ENCODE peak calls at places on chromosomes 7 and 10, in nine cellular contexts. L, D, F, T, A, V, B, N and U are unnamed samples.

GRCh38 chr7:100469227-100470044 is 5.4 kb upstream of the SPACDR start:
- DNase-seq in T (peak), B (peak), D (peak), N (peak), V (no peak), A (peak), F (peak), L (peak), U (no peak)

GRCh38 chr7:138021889-138022288 is 20.0 kb upstream of the CREB3L2 start:
- DNase-seq in D (no peak), T (peak), N (no peak), A (no peak), V (no peak), B (no peak), L (no peak), F (no peak), U (no peak)

GRCh38 chr10:45561952-45562351 is 110.6 kb downstream of the ZFAND4 start:
- DNase-seq in V (no peak), N (no peak), D (peak), T (no peak), A (no peak), L (no peak), B (no peak), F (no peak), U (no peak)

GRCh38 chr10:69037489-69037888 is 48.9 kb downstream of the KIFBP start:
- DNase-seq in F (peak), N (no peak), L (no peak), V (no peak), T (no peak), A (no peak), B (no peak), D (no peak), U (no peak)

GRCh38 chr7:134420509-134421125 is 38.3 kb downstream of the AKR1B1 start:
- DNase-seq in T (peak), B (no peak), N (peak), F (no peak), A (peak), V (no peak), D (peak), L (no peak), U (peak)

GRCh38 chr7:22331704-22332103 is 25.2 kb downstream of the RAPGEF5 start:
- DNase-seq in B (no peak), A (no peak), D (peak), F (no peak), V (no peak), N (no peak), L (no peak), T (no peak), U (no peak)

GRCh38 chr7:1060315-1061080 is 16.2 kb downstream of the GPR146 start:
- DNase-seq in N (peak), V (no peak), F (peak), T (no peak), A (no peak), L (no peak), B (peak), D (no peak), U (no peak)

GRCh38 chr10:59536151-59536550 is 173.5 kb downstream of the SLC16A9 start:
- DNase-seq in V (peak), T (peak), L (no peak), A (no peak), D (peak), N (peak), F (no peak), B (no peak), U (peak)

GRCh38 chr7:10128748-10129147 is 844.9 kb upstream of the PHF14 start:
- DNase-seq in D (no peak), N (no peak), T (no peak), V (no peak), A (peak), B (no peak), L (no peak), F (no peak), U (no peak)

GRCh38 chr10:31207636-31208035 is 111.4 kb upstream of the ZEB1 start:
- DNase-seq in B (no peak), N (no peak), A (no peak), D (peak), T (peak), L (no peak), F (no peak), V (no peak), U (no peak)

GRCh38 chr7:129841465-129841864 is 111.3 kb downstream of the UBE2H start:
- DNase-seq in D (no peak), A (no peak), N (no peak), F (no peak), T (no peak), V (no peak), B (no peak), L (no peak), U (no peak)

GRCh38 chr7:72063325-72063724 is 348.8 kb downstream of the CALN1 start:
- DNase-seq in F (no peak), V (no peak), L (no peak), T (no peak), A (no peak), B (no peak), D (no peak), N (no peak), U (no peak)

GRCh38 chr7:144812379-144813283 is 23.2 kb downstream of the TPK1 start:
- DNase-seq in A (peak), V (no peak), D (no peak), N (no peak), T (no peak), B (peak), L (no peak), F (no peak), U (no peak)

GRCh38 chr10:77844713-77845454 is 81.7 kb downstream of the DLG5 start:
- DNase-seq in F (no peak), A (no peak), T (peak), D (peak), V (no peak), N (peak), B (no peak), L (no peak), U (no peak)